ENCODE peak calls at places on chromosomes 4 and X, in nine cellular contexts. M, S, I, Z, G, F, B, P and O are unnamed samples.

GRCh38 chr4:10034612-10035104 is 13.4 kb upstream of the SLC2A9 start:
- DNase-seq in M (no peak), S (no peak), I (no peak), Z (no peak), G (no peak), F (no peak), B (no peak), P (no peak), O (no peak)

GRCh38 chr4:19693949-19694597 is 557.6 kb upstream of the SLIT2 start:
- DNase-seq in M (peak; percentile 19), S (no peak), I (no peak), Z (no peak), G (no peak), F (no peak), B (peak; percentile 21), P (no peak), O (no peak)

GRCh38 chrX:133921084-133921483 is 64.3 kb downstream of the GPC3 start:
- DNase-seq in M (no peak), S (no peak), I (no peak), Z (no peak), G (no peak), F (no peak), B (no peak), P (no peak), O (no peak)

GRCh38 chrX:16282209-16282608 is 114.9 kb downstream of the MAGEB17 start:
- DNase-seq in M (no peak), S (no peak), I (no peak), Z (no peak), G (no peak), F (no peak), B (no peak), P (no peak), O (no peak)

GRCh38 chr4:85952518-85952917 is 407.3 kb downstream of the MAPK10 start:
- DNase-seq in M (peak; percentile 77), S (no peak), I (no peak), Z (no peak), G (no peak), F (no peak), B (no peak), P (no peak), O (no peak)

GRCh38 chrX:55127692-55128091 is 38.9 kb downstream of the PAGE2 start:
- DNase-seq in M (no peak), S (peak; percentile 75), I (no peak), Z (no peak), G (no peak), F (no peak), B (no peak), P (no peak), O (no peak)

GRCh38 chr4:83252782-83253405 is 31.7 kb downstream of the COQ2 start:
- DNase-seq in M (peak; percentile 81), S (peak; percentile 87), I (peak; percentile 73), Z (peak; percentile 35), G (peak; percentile 80), F (peak; percentile 79), B (peak; percentile 36), P (peak; percentile 55), O (peak; percentile 54)

GRCh38 chr4:36709986-36710385 is 428.6 kb downstream of the DTHD1 start:
- DNase-seq in M (no peak), S (no peak), I (no peak), Z (no peak), G (no peak), F (no peak), B (no peak), P (no peak), O (no peak)

GRCh38 chr4:123417813-123418212 is 21.2 kb downstream of the SPRY1 start:
- DNase-seq in M (no peak), S (no peak), I (no peak), Z (no peak), G (no peak), F (no peak), B (no peak), P (no peak), O (no peak)

GRCh38 chr4:19346636-19347035 is 905.1 kb upstream of the SLIT2 start:
- DNase-seq in M (no peak), S (no peak), I (no peak), Z (no peak), G (no peak), F (no peak), B (no peak), P (no peak), O (no peak)

GRCh38 chrX:38985375-38985774 is 184.1 kb downstream of the MID1IP1 start:
- DNase-seq in M (peak; percentile 1), S (peak; percentile 58), I (no peak), Z (peak; percentile 9), G (peak; percentile 9), F (no peak), B (peak; percentile 13), P (no peak), O (no peak)

GRCh38 chr4:119861731-119862130 is 204.9 kb downstream of the MAD2L1 start:
- DNase-seq in M (no peak), S (no peak), I (no peak), Z (no peak), G (no peak), F (no peak), B (no peak), P (no peak), O (no peak)

GRCh38 chrX:81237516-81237915 is 35.6 kb downstream of the SH3BGRL start:
- DNase-seq in M (no peak), S (no peak), I (no peak), Z (no peak), G (no peak), F (no peak), B (no peak), P (no peak), O (no peak)

DNA sequence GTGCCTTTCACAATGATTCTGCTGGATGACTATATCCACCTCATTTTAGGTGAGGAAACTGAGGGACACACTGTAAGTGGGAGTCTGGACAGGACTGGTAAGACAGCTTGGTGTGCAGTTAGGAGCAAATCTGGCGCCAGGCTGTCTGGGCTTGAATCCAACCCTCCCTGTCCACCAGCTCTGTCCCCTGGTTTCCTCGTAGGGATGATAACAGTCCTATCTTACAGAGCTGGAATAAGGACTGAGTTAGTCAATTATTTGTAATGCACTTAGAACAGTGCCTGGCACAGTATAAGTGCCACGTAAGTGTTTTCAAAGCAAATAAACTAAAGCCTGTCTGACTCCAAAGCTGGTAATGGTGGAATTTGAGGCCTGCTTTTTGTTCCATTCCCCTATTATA is 101.9 kb downstream of the UCHL1 start:
- DNase-seq in M (no peak), S (no peak), I (no peak), Z (no peak), G (no peak), F (no peak), B (peak; percentile 68), P (no peak), O (no peak)
- TF ChIP-seq MAX in M (no peak), S (no peak), I (no peak), Z (peak; percentile 13), G (no peak), F (no peak), B (no peak), P (no peak), O (no peak)

DNA sequence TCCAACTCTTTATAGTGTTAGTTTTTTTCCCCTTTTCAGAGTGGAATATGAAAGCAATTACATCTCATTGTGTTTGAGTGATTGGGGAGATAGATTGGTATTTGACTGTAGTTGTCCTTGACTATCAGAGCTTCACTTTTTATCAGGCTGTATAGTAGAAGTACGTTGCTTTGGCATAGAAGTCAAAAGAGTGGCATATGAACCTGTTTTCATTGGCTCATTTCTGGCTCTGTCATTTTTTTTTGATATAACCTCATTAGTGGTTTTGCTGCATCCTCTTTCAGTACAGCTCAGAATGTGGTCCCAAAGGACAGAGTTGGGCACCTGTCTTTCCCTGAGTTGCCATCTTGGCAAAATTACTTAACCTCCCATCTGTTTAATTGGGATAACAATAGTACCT is 1.4 kb downstream of the TMA16 start:
- DNase-seq in M (peak; percentile 23), S (peak; percentile 50), I (no peak), Z (no peak), G (no peak), F (no peak), B (peak; percentile 7), P (no peak), O (no peak)
- TF ChIP-seq MAX in M (no peak), S (no peak), I (no peak), Z (no peak), G (no peak), F (no peak), B (no peak), P (no peak), O (no peak)

DNA sequence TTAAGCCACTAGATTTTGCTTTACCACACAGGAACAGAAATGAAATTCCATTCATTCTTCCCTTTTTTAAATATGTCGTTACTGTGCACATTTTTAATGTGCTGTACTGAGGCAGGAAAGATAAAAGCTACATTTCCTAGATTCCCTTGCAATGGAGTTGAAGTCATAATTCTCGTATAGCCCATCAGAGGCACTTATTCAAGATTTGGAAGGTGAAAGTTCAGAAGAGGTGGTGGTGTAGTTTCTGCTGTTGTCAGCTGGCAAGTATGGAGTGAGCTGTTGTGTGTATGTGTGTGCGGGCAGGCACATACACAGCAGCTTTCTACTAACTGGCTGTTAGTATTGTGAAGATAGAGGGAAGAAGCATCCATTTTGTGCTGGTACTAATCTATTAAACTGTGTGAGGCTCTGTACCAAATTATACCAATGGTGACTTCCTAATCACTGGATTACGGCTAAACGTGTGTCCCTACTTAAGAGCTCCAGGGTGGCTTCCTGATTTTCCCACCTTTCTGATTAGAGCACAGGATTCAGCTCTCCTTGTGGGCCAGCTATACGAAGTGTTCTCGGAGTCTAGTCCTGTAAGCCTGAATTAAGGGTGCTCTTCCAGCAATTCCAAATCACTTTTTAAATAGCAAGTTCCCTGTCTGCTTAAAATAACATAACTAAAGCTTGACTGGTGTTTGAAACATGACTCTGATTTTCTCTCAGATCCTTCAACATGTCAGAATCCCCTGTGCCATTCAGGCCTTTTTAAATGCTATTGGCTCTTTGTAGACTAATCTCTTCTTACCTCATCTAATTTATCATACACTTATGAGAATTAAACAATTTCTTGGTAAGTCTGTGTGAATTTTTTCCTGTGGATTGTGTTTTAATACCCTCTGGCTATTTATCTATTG is 43.8 kb downstream of the PDS5A start:
- DNase-seq in M (peak; percentile 51), S (no peak), I (no peak), Z (no peak), G (no peak), F (no peak), B (no peak), P (no peak), O (no peak)
- TF ChIP-seq MAX in M (no peak), S (no peak), I (no peak), Z (no peak), G (no peak), F (no peak), B (no peak), P (no peak), O (no peak)

GRCh38 chr4:79598801-79599200 is 190.8 kb upstream of the GK2 start:
- DNase-seq in M (no peak), S (no peak), I (no peak), Z (no peak), G (no peak), F (no peak), B (no peak), P (no peak), O (no peak)

GRCh38 chr4:79604152-79604551 is 196.1 kb upstream of the GK2 start:
- DNase-seq in M (no peak), S (peak; percentile 75), I (no peak), Z (no peak), G (no peak), F (no peak), B (no peak), P (no peak), O (no peak)

GRCh38 chr4:79599691-79600090 is 191.7 kb upstream of the GK2 start:
- DNase-seq in M (no peak), S (no peak), I (no peak), Z (no peak), G (no peak), F (no peak), B (no peak), P (no peak), O (no peak)

GRCh38 chr4:79607979-79608378 is 200.0 kb upstream of the GK2 start:
- DNase-seq in M (no peak), S (no peak), I (no peak), Z (no peak), G (no peak), F (no peak), B (no peak), P (no peak), O (no peak)

GRCh38 chr4:79603681-79604080 is 195.7 kb upstream of the GK2 start:
- DNase-seq in M (no peak), S (peak; percentile 76), I (no peak), Z (no peak), G (peak; percentile 15), F (no peak), B (no peak), P (no peak), O (no peak)
- TF ChIP-seq MAX in M (no peak), S (peak; percentile 43), I (no peak), Z (no peak), G (no peak), F (no peak), B (no peak), P (no peak), O (no peak)